ENCODE peak calls at places on chromosome 18, in six cellular contexts. D is fibroblast of the aortic adventitia, A is nucleus accumbens, G is ELF-1, H is occipital lobe, Y is substantia nigra. W is an unnamed sample.

GRCh38 chr18:22913861-22914260 is 19.3 kb upstream of the RBBP8 start:
- DNase-seq in D (no peak), A (no peak), G (peak), H (no peak), Y (no peak), W (no peak)

GRCh38 chr18:47413327-47413726 is 161.9 kb upstream of the SKOR2 start:
- DNase-seq in D (peak), A (no peak), G (no peak), H (no peak), Y (no peak), W (no peak)

GRCh38 chr18:55778731-55779460 is 190.9 kb upstream of the TCF4 start:
- DNase-seq in D (no peak), A (no peak), G (peak), H (no peak), Y (no peak), W (no peak)

GRCh38 chr18:23515911-23516546 is 12.7 kb downstream of the RMC1 start:
- DNase-seq in D (peak), A (peak), G (peak), H (peak), Y (peak), W (peak)

GRCh38 chr18:64765908-64766307 is 617.0 kb upstream of the LINC00305 start:
- DNase-seq in D (no peak), A (no peak), G (no peak), H (no peak), Y (no peak), W (no peak)

GRCh38 chr18:12438257-12438656 is 30.5 kb downstream of the PRELID3A start:
- DNase-seq in D (no peak), A (no peak), G (no peak), H (no peak), Y (no peak), W (no peak)

GRCh38 chr18:34358923-34359322 is 134.2 kb upstream of the NOL4 start:
- DNase-seq in D (no peak), A (no peak), G (no peak), H (no peak), Y (no peak), W (no peak)

GRCh38 chr18:76426738-76427305 is 68.2 kb downstream of the ZNF516 start:
- DNase-seq in D (peak), A (no peak), G (peak), H (no peak), Y (no peak), W (peak)

GRCh38 chr18:7158201-7158600 is 40.6 kb upstream of the LAMA1 start:
- DNase-seq in D (peak), A (no peak), G (peak), H (no peak), Y (no peak), W (no peak)

GRCh38 chr18:57792741-57793629 is 10.1 kb downstream of the ATP8B1 start:
- DNase-seq in D (peak), A (no peak), G (no peak), H (peak), Y (no peak), W (no peak)

GRCh38 chr18:63570721-63571120 is 16.4 kb upstream of the SERPINB13 start:
- DNase-seq in D (no peak), A (no peak), G (no peak), H (no peak), Y (no peak), W (no peak)

GRCh38 chr18:22342625-22343024 is 75.1 kb downstream of the CTAGE1 start:
- DNase-seq in D (peak), A (no peak), G (no peak), H (no peak), Y (no peak), W (no peak)

GRCh38 chr18:48023334-48024008 is 93.0 kb upstream of the SMAD2 start:
- DNase-seq in D (peak), A (no peak), G (peak), H (no peak), Y (peak), W (peak)

GRCh38 chr18:37499008-37499407 is 66.6 kb downstream of the CELF4 start:
- DNase-seq in D (no peak), A (no peak), G (no peak), H (no peak), Y (no peak), W (no peak)

GRCh38 chr18:36284671-36285295 is 12.7 kb upstream of the FHOD3 start:
- DNase-seq in D (peak), A (peak), G (peak), H (no peak), Y (peak), W (peak)

GRCh38 chr18:44715841-44716240 is 35.2 kb downstream of the SETBP1 start:
- DNase-seq in D (no peak), A (no peak), G (no peak), H (no peak), Y (no peak), W (no peak)

GRCh38 chr18:26460449-26461091 is 87.8 kb downstream of the KCTD1 start:
- DNase-seq in D (peak), A (no peak), G (no peak), H (no peak), Y (no peak), W (no peak)

GRCh38 chr18:32091325-32091723 is 350 bp upstream of the RNF138 start:
- DNase-seq in D (no peak), A (no peak), G (no peak), H (no peak), Y (no peak), W (no peak)

GRCh38 chr18:44178476-44178875 is 502.2 kb upstream of the SETBP1 start:
- DNase-seq in D (peak), A (no peak), G (no peak), H (no peak), Y (no peak), W (no peak)

GRCh38 chr18:6482198-6482977 is 67.7 kb upstream of the L3MBTL4 start:
- DNase-seq in D (peak), A (no peak), G (peak), H (no peak), Y (peak), W (no peak)

GRCh38 chr18:59846814-59847490 is 52.8 kb upstream of the PMAIP1 start:
- DNase-seq in D (peak), A (no peak), G (peak), H (no peak), Y (no peak), W (peak)

GRCh38 chr18:35076556-35076955 is 35.3 kb downstream of the MAPRE2 start:
- DNase-seq in D (peak), A (no peak), G (no peak), H (no peak), Y (no peak), W (no peak)

GRCh38 chr18:43587538-43588153 is 310.4 kb upstream of the SYT4 start:
- DNase-seq in D (peak), A (no peak), G (no peak), H (no peak), Y (no peak), W (no peak)

GRCh38 chr18:75625966-75626365 is 198.5 kb upstream of the SMIM21 start:
- DNase-seq in D (peak), A (no peak), G (no peak), H (no peak), Y (no peak), W (no peak)

GRCh38 chr18:76756491-76757288 is 65.7 kb upstream of the ZNF236 start:
- DNase-seq in D (no peak), A (no peak), G (no peak), H (no peak), Y (no peak), W (no peak)

GRCh38 chr18:77001979-77002378 is 130.6 kb downstream of the MBP start:
- DNase-seq in D (no peak), A (no peak), G (no peak), H (no peak), Y (no peak), W (no peak)

GRCh38 chr18:23191952-23192662 is 56.8 kb downstream of the CABLES1 start:
- DNase-seq in D (peak), A (peak), G (no peak), H (peak), Y (peak), W (no peak)

GRCh38 chr18:58599106-58599505 is 29.8 kb downstream of the ALPK2 start:
- DNase-seq in D (no peak), A (no peak), G (peak), H (no peak), Y (no peak), W (no peak)

GRCh38 chr18:778194-779007 is 33.6 kb downstream of the YES1 start:
- DNase-seq in D (peak), A (no peak), G (no peak), H (no peak), Y (no peak), W (no peak)

GRCh38 chr18:75206637-75207297 is 2.2 kb downstream of the PTGR3 start:
- DNase-seq in D (no peak), A (no peak), G (peak), H (no peak), Y (no peak), W (no peak)

GRCh38 chr18:36058674-36059073 is 8.7 kb downstream of the RPRD1A start:
- DNase-seq in D (no peak), A (no peak), G (no peak), H (no peak), Y (no peak), W (no peak)

GRCh38 chr18:7871560-7872456 is 304.7 kb downstream of the PTPRM start:
- DNase-seq in D (no peak), A (no peak), G (no peak), H (no peak), Y (no peak), W (no peak)

W was measured in activated naive CD4-positive, alpha-beta T cell treated with anti-CD3 and anti-CD28 coated beads for 36 hours.